ENCODE peak calls at places on chromosomes 6 and 20, in seven cellular contexts. Z, C, N, G, K, H and A are unnamed samples.

GRCh38 chr6:24396764-24397163 is 6.0 kb upstream of the MRS2 start:
- DNase-seq in Z (no peak), C (no peak), N (no peak), G (no peak), K (no peak), H (no peak), A (no peak)

GRCh38 chr6:31568537-31568961 is 3.5 kb upstream of the LTA start:
- DNase-seq in Z (peak; percentile 38), C (no peak), N (no peak), G (no peak), K (no peak), H (no peak), A (no peak)

GRCh38 chr6:113363866-113364265 is 493.3 kb upstream of the MARCKS start:
- DNase-seq in Z (no peak), C (peak; percentile 51), N (no peak), G (no peak), K (no peak), H (no peak), A (no peak)

GRCh38 chr20:23155141-23155590 is 69.0 kb upstream of the CD93 start:
- DNase-seq in Z (no peak), C (no peak), N (no peak), G (no peak), K (no peak), H (no peak), A (no peak)

GRCh38 chr20:62019881-62020492 is 45.7 kb downstream of the TAF4 start:
- DNase-seq in Z (no peak), C (no peak), N (no peak), G (no peak), K (no peak), H (no peak), A (no peak)

GRCh38 chr6:70375166-70375565 is 38.1 kb upstream of the FAM135A start:
- DNase-seq in Z (no peak), C (peak; percentile 34), N (no peak), G (no peak), K (no peak), H (no peak), A (no peak)

GRCh38 chr6:135280375-135281136 is 99.4 kb downstream of the MYB start:
- DNase-seq in Z (no peak), C (peak; percentile 65), N (peak; percentile 35), G (no peak), K (no peak), H (no peak), A (no peak)

GRCh38 chr6:139903411-139904157 is 529.1 kb upstream of the CITED2 start:
- DNase-seq in Z (no peak), C (no peak), N (no peak), G (no peak), K (no peak), H (no peak), A (no peak)

GRCh38 chr6:164107297-164107995 is 692.9 kb downstream of the QKI start:
- DNase-seq in Z (no peak), C (peak; percentile 36), N (no peak), G (no peak), K (no peak), H (no peak), A (no peak)

GRCh38 chr20:6069669-6070068 is 15.8 kb upstream of the LRRN4 start:
- DNase-seq in Z (no peak), C (no peak), N (no peak), G (no peak), K (no peak), H (no peak), A (no peak)

GRCh38 chr6:113451030-113451429 is 406.1 kb upstream of the MARCKS start:
- DNase-seq in Z (no peak), C (no peak), N (no peak), G (no peak), K (no peak), H (no peak), A (no peak)

GRCh38 chr6:82270791-82271392 is 23.3 kb upstream of the IBTK start:
- DNase-seq in Z (no peak), C (peak; percentile 53), N (peak; percentile 39), G (peak; percentile 30), K (peak; percentile 25), H (no peak), A (no peak)